ENCODE peak calls at places on chromosomes 2 and 18, in six cellular contexts. One of them, this sample, is unnamed.
A peak's percentile ranks its signal among the peaks of the same experiment; 100 is the strongest.

GRCh38 chr2:100895402-100895801 is 75.5 kb downstream of the NPAS2 start:
- DNase-seq in neural progenitor cell: no peak
- DNase-seq in keratinocyte: no peak
- DNase-seq in MM.1S: no peak
- DNase-seq in PC-3: peak; percentile 20
- DNase-seq in IMR-90: no peak
- DNase-seq in this sample: peak; percentile 32

GRCh38 chr2:179243046-179243445 is 21.6 kb downstream of the SESTD1 start:
- DNase-seq in neural progenitor cell: no peak
- DNase-seq in keratinocyte: no peak
- DNase-seq in MM.1S: no peak
- DNase-seq in PC-3: peak; percentile 86
- DNase-seq in IMR-90: no peak
- DNase-seq in this sample: no peak

GRCh38 chr18:44111337-44111736 is 569.4 kb upstream of the SETBP1 start:
- DNase-seq in neural progenitor cell: no peak
- DNase-seq in keratinocyte: no peak
- DNase-seq in MM.1S: no peak
- DNase-seq in PC-3: no peak
- DNase-seq in IMR-90: no peak
- DNase-seq in this sample: no peak

GRCh38 chr18:11366410-11366809 is 217.0 kb upstream of the PIEZO2 start:
- DNase-seq in neural progenitor cell: no peak
- DNase-seq in keratinocyte: no peak
- DNase-seq in MM.1S: no peak
- DNase-seq in PC-3: no peak
- DNase-seq in IMR-90: peak; percentile 57
- DNase-seq in this sample: no peak

GRCh38 chr18:76657428-76657827 is 162.4 kb upstream of the ZNF516 start:
- DNase-seq in neural progenitor cell: no peak
- DNase-seq in keratinocyte: no peak
- DNase-seq in MM.1S: no peak
- DNase-seq in PC-3: no peak
- DNase-seq in IMR-90: no peak
- DNase-seq in this sample: no peak

GRCh38 chr18:77223653-77224052 is 26.0 kb upstream of the GALR1 start:
- DNase-seq in neural progenitor cell: no peak
- DNase-seq in keratinocyte: no peak
- DNase-seq in MM.1S: no peak
- DNase-seq in PC-3: peak; percentile 63
- DNase-seq in IMR-90: peak; percentile 52
- DNase-seq in this sample: no peak

GRCh38 chr2:189579585-189579984 is 1.0 kb downstream of the SLC40A1 start:
- DNase-seq in neural progenitor cell: no peak
- DNase-seq in keratinocyte: no peak
- DNase-seq in MM.1S: no peak
- DNase-seq in PC-3: no peak
- DNase-seq in IMR-90: peak; percentile 20
- DNase-seq in this sample: no peak

GRCh38 chr2:137205324-137205723 is 440.0 kb downstream of the THSD7B start:
- DNase-seq in neural progenitor cell: no peak
- DNase-seq in keratinocyte: no peak
- DNase-seq in MM.1S: no peak
- DNase-seq in PC-3: no peak
- DNase-seq in IMR-90: no peak
- DNase-seq in this sample: no peak

GRCh38 chr2:239154971-239155805 is 245.6 kb downstream of the HDAC4 start:
- DNase-seq in neural progenitor cell: no peak
- DNase-seq in keratinocyte: no peak
- DNase-seq in MM.1S: no peak
- DNase-seq in PC-3: no peak
- DNase-seq in IMR-90: no peak
- DNase-seq in this sample: peak; percentile 34

GRCh38 chr2:216683846-216684245 is 11.5 kb downstream of the IGFBP5 start:
- DNase-seq in neural progenitor cell: no peak
- DNase-seq in keratinocyte: peak; percentile 77
- DNase-seq in MM.1S: no peak
- DNase-seq in PC-3: no peak
- DNase-seq in IMR-90: peak; percentile 94
- DNase-seq in this sample: no peak

GRCh38 chr2:86002375-86002774 is 103.3 kb downstream of the POLR1A start:
- DNase-seq in neural progenitor cell: no peak
- DNase-seq in keratinocyte: no peak
- DNase-seq in MM.1S: no peak
- DNase-seq in PC-3: no peak
- DNase-seq in IMR-90: no peak
- DNase-seq in this sample: no peak

GRCh38 chr2:172281648-172282576 is 145.5 kb upstream of the ITGA6 start:
- DNase-seq in neural progenitor cell: no peak
- DNase-seq in keratinocyte: no peak
- DNase-seq in MM.1S: no peak
- DNase-seq in PC-3: peak; percentile 76
- DNase-seq in IMR-90: peak; percentile 92
- DNase-seq in this sample: no peak

GRCh38 chr2:218081063-218081462 is 12.0 kb downstream of the RUFY4 start:
- DNase-seq in neural progenitor cell: no peak
- DNase-seq in keratinocyte: no peak
- DNase-seq in MM.1S: peak; percentile 53
- DNase-seq in PC-3: no peak
- DNase-seq in IMR-90: no peak
- DNase-seq in this sample: no peak

GRCh38 chr2:142880275-142880674 is 2.8 kb downstream of the KYNU start:
- DNase-seq in neural progenitor cell: no peak
- DNase-seq in keratinocyte: no peak
- DNase-seq in MM.1S: no peak
- DNase-seq in PC-3: peak; percentile 77
- DNase-seq in IMR-90: peak; percentile 92
- DNase-seq in this sample: no peak

GRCh38 chr2:233905945-233906344 is 11.2 kb upstream of the TRPM8 start:
- DNase-seq in neural progenitor cell: no peak
- DNase-seq in keratinocyte: no peak
- DNase-seq in MM.1S: no peak
- DNase-seq in PC-3: no peak
- DNase-seq in IMR-90: no peak
- DNase-seq in this sample: no peak

GRCh38 chr2:159297042-159297707 is 10.7 kb upstream of the WDSUB1 start:
- DNase-seq in neural progenitor cell: no peak
- DNase-seq in keratinocyte: no peak
- DNase-seq in MM.1S: no peak
- DNase-seq in PC-3: peak; percentile 48
- DNase-seq in IMR-90: no peak
- DNase-seq in this sample: no peak

GRCh38 chr18:10041180-10041579 is 127.4 kb downstream of the VAPA start:
- DNase-seq in neural progenitor cell: no peak
- DNase-seq in keratinocyte: no peak
- DNase-seq in MM.1S: no peak
- DNase-seq in PC-3: no peak
- DNase-seq in IMR-90: peak; percentile 57
- DNase-seq in this sample: peak; percentile 17

GRCh38 chr2:128145651-128146050 is 54.7 kb downstream of the UGGT1 start:
- DNase-seq in neural progenitor cell: no peak
- DNase-seq in keratinocyte: no peak
- DNase-seq in MM.1S: no peak
- DNase-seq in PC-3: no peak
- DNase-seq in IMR-90: peak; percentile 24
- DNase-seq in this sample: no peak

GRCh38 chr2:36222485-36222884 is 133.1 kb upstream of the CRIM1 start:
- DNase-seq in neural progenitor cell: no peak
- DNase-seq in keratinocyte: no peak
- DNase-seq in MM.1S: no peak
- DNase-seq in PC-3: no peak
- DNase-seq in IMR-90: no peak
- DNase-seq in this sample: no peak

GRCh38 chr18:10912790-10913560 is 236.4 kb downstream of the PIEZO2 start:
- DNase-seq in neural progenitor cell: no peak
- DNase-seq in keratinocyte: no peak
- DNase-seq in MM.1S: no peak
- DNase-seq in PC-3: no peak
- DNase-seq in IMR-90: peak; percentile 79
- DNase-seq in this sample: no peak

GRCh38 chr2:236671820-236672520 is 102.3 kb downstream of the ACKR3 start:
- DNase-seq in neural progenitor cell: no peak
- DNase-seq in keratinocyte: no peak
- DNase-seq in MM.1S: no peak
- DNase-seq in PC-3: no peak
- DNase-seq in IMR-90: no peak
- DNase-seq in this sample: peak; percentile 33

GRCh38 chr2:65129276-65129612 is 662 bp downstream of the RAB1A start:
- DNase-seq in neural progenitor cell: no peak
- DNase-seq in keratinocyte: no peak
- DNase-seq in MM.1S: no peak
- DNase-seq in PC-3: no peak
- DNase-seq in IMR-90: no peak
- DNase-seq in this sample: no peak

GRCh38 chr2:206080927-206081326 is 5.0 kb downstream of the INO80D start:
- DNase-seq in neural progenitor cell: no peak
- DNase-seq in keratinocyte: no peak
- DNase-seq in MM.1S: no peak
- DNase-seq in PC-3: no peak
- DNase-seq in IMR-90: no peak
- DNase-seq in this sample: peak; percentile 13

GRCh38 chr2:36423172-36423571 is 67.6 kb downstream of the CRIM1 start:
- DNase-seq in neural progenitor cell: no peak
- DNase-seq in keratinocyte: no peak
- DNase-seq in MM.1S: no peak
- DNase-seq in PC-3: no peak
- DNase-seq in IMR-90: no peak
- DNase-seq in this sample: no peak

GRCh38 chr18:26548144-26549102 is at the start of gene KCTD1:
- DNase-seq in neural progenitor cell: peak; percentile 93
- DNase-seq in keratinocyte: no peak
- DNase-seq in MM.1S: peak; percentile 91
- DNase-seq in PC-3: peak; percentile 80
- DNase-seq in IMR-90: peak; percentile 84
- DNase-seq in this sample: peak; percentile 96

DNA sequence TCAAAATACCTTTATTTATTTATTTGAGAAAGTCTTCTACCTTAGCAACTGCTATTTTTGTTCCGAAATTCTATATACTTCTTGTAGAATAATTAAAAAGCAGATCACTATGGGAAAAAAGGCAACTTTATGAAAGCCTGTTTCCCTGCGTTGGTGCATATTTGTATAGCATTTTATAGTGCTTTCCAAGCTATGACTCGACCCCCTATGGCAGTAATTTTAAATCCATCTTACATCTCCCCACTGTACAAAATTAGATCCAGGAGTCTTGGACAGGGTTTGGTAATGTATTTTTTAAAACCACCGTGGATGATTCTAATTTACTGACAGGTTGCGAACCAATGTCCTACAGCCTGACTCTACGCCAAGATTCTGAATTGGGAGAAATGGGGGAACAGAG is 10.1 kb downstream of the TANK start:
- DNase-seq in neural progenitor cell: no peak
- DNase-seq in keratinocyte: no peak
- DNase-seq in MM.1S: no peak
- DNase-seq in PC-3: peak; percentile 15
- DNase-seq in IMR-90: peak; percentile 12
- DNase-seq in this sample: no peak
- H3K4me3 ChIP-seq in neural progenitor cell: no peak overlapping the region
- H3K4me3 ChIP-seq in keratinocyte: no peak overlapping the region
- H3K4me3 ChIP-seq in MM.1S: no peak overlapping the region
- H3K4me3 ChIP-seq in PC-3: no peak overlapping the region
- H3K4me3 ChIP-seq in IMR-90: no peak overlapping the region
- H3K4me3 ChIP-seq in this sample: peak overlapping the region; percentile 14

GRCh38 chr2:10406016-10406415 is 42.1 kb downstream of the ODC1 start:
- DNase-seq in neural progenitor cell: no peak
- DNase-seq in keratinocyte: no peak
- DNase-seq in MM.1S: no peak
- DNase-seq in PC-3: no peak
- DNase-seq in IMR-90: no peak
- DNase-seq in this sample: no peak
- H3K9ac ChIP-seq in neural progenitor cell: no peak overlapping the region
- H3K9ac ChIP-seq in keratinocyte: peak overlapping the region; percentile 69
- H3K9ac ChIP-seq in MM.1S: no peak overlapping the region
- H3K9ac ChIP-seq in PC-3: peak overlapping the region; percentile 82
- H3K9ac ChIP-seq in IMR-90: no peak overlapping the region
- H3K9ac ChIP-seq in this sample: no peak overlapping the region

GRCh38 chr2:31387850-31388249 is 26.7 kb downstream of the XDH start:
- DNase-seq in neural progenitor cell: peak; percentile 17
- DNase-seq in keratinocyte: no peak
- DNase-seq in MM.1S: no peak
- DNase-seq in PC-3: no peak
- DNase-seq in IMR-90: no peak
- DNase-seq in this sample: peak; percentile 69

GRCh38 chr2:31386172-31386571 is 28.4 kb downstream of the XDH start:
- DNase-seq in neural progenitor cell: no peak
- DNase-seq in keratinocyte: no peak
- DNase-seq in MM.1S: no peak
- DNase-seq in PC-3: no peak
- DNase-seq in IMR-90: no peak
- DNase-seq in this sample: no peak

GRCh38 chr2:31384771-31385276 is 29.7 kb downstream of the XDH start:
- DNase-seq in neural progenitor cell: no peak
- DNase-seq in keratinocyte: peak; percentile 88
- DNase-seq in MM.1S: no peak
- DNase-seq in PC-3: peak; percentile 90
- DNase-seq in IMR-90: peak; percentile 97
- DNase-seq in this sample: no peak

GRCh38 chr2:31388736-31389135 is 25.8 kb downstream of the XDH start:
- DNase-seq in neural progenitor cell: no peak
- DNase-seq in keratinocyte: no peak
- DNase-seq in MM.1S: no peak
- DNase-seq in PC-3: no peak
- DNase-seq in IMR-90: no peak
- DNase-seq in this sample: no peak

DNA sequence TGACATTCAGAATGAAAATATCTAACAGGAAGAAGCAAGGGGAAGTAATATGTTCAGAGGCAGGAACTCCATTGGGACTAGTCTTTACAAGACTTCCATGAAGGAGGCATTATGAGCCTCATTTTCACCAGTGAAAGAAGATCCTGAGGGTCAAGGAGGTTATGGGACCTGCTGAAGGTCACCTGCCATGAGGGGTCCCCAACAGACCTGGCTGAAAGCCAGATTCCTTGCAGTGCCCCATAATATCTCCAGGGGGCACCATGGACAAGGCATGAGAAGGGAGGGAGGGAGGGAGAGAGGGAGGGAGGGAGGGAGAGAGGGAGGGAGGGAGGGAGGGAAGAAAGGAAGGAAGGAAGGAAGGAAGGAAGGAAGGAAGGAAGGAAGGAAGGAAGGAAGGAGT is 27.9 kb downstream of the XDH start:
- DNase-seq in neural progenitor cell: peak; percentile 36
- DNase-seq in keratinocyte: no peak
- DNase-seq in MM.1S: no peak
- DNase-seq in PC-3: peak; percentile 34
- DNase-seq in IMR-90: no peak
- DNase-seq in this sample: peak; percentile 78
- TF ChIP-seq CTCF in neural progenitor cell: peak; percentile 34
- TF ChIP-seq CTCF in keratinocyte: no peak
- TF ChIP-seq CTCF in MM.1S: peak; percentile 22
- TF ChIP-seq CTCF in PC-3: peak; percentile 28
- TF ChIP-seq CTCF in IMR-90: no peak
- TF ChIP-seq CTCF in this sample: peak; percentile 46

DNA sequence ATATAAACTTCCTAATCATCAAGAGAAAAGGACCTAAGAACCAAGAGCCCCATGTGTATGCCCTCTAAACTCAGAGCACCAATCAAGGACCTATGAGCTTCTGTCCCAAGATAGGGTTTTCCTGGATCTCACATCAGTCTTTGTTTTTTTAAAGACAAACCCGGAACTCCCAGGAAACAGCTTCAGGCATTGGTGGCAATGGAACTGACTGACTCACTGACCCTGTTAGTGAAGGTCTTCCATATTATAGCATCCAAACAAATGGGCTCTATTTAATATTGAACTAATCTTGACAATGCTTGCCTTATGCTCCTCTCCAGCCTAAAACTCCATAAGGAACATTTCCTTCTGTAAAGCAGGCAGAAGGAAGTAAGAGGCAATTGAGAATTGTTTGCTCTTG is 63.5 kb upstream of the RPE start:
- DNase-seq in neural progenitor cell: no peak
- DNase-seq in keratinocyte: no peak
- DNase-seq in MM.1S: no peak
- DNase-seq in PC-3: no peak
- DNase-seq in IMR-90: no peak
- DNase-seq in this sample: no peak
- H3K4me3 ChIP-seq in neural progenitor cell: no peak overlapping the region
- H3K4me3 ChIP-seq in keratinocyte: no peak overlapping the region
- H3K4me3 ChIP-seq in MM.1S: no peak overlapping the region
- H3K4me3 ChIP-seq in PC-3: no peak overlapping the region
- H3K4me3 ChIP-seq in IMR-90: no peak overlapping the region
- H3K4me3 ChIP-seq in this sample: no peak overlapping the region